ENCODE peak calls at places on chromosomes 16 and 17, in eight cellular contexts. One of them, this sample, is unnamed.

GRCh38 chr17:1627219-1627986 is 1.2 kb downstream of the SLC43A2 start:
- DNase-seq in CD4-positive, CD25-positive, alpha-beta regulatory T cell: no peak
- DNase-seq in kidney glomerular epithelial cell: no peak
- DNase-seq in NCI-H2081: no peak
- DNase-seq in RWPE1: no peak
- DNase-seq in stimulated activated CD8-positive, alpha-beta memory T cell treated with anti-CD3 and anti-CD28 coated beads, Interleukin-12 subunit alpha, Interleukin-12 subunit beta, amount 100 ng/mL, for 4 hours: no peak
- DNase-seq in CD8-positive, alpha-beta T cell: no peak
- DNase-seq in cerebellar cortex: peak; percentile 77
- DNase-seq in this sample: no peak

GRCh38 chr16:67543036-67543435 is 14.4 kb downstream of the RIPOR1 start:
- DNase-seq in CD4-positive, CD25-positive, alpha-beta regulatory T cell: no peak
- DNase-seq in kidney glomerular epithelial cell: no peak
- DNase-seq in NCI-H2081: no peak
- DNase-seq in RWPE1: no peak
- DNase-seq in stimulated activated CD8-positive, alpha-beta memory T cell treated with anti-CD3 and anti-CD28 coated beads, Interleukin-12 subunit alpha, Interleukin-12 subunit beta, amount 100 ng/mL, for 4 hours: no peak
- DNase-seq in CD8-positive, alpha-beta T cell: no peak
- DNase-seq in cerebellar cortex: no peak
- DNase-seq in this sample: no peak

GRCh38 chr17:77409282-77410161 is 268.8 kb downstream of the SEC14L1 start:
- DNase-seq in CD4-positive, CD25-positive, alpha-beta regulatory T cell: peak; percentile 40
- DNase-seq in kidney glomerular epithelial cell: no peak
- DNase-seq in NCI-H2081: no peak
- DNase-seq in RWPE1: peak; percentile 45
- DNase-seq in stimulated activated CD8-positive, alpha-beta memory T cell treated with anti-CD3 and anti-CD28 coated beads, Interleukin-12 subunit alpha, Interleukin-12 subunit beta, amount 100 ng/mL, for 4 hours: no peak
- DNase-seq in CD8-positive, alpha-beta T cell: no peak
- DNase-seq in cerebellar cortex: no peak
- DNase-seq in this sample: peak; percentile 70

GRCh38 chr16:88973415-88974050 is 3.5 kb downstream of the CBFA2T3 start:
- DNase-seq in CD4-positive, CD25-positive, alpha-beta regulatory T cell: no peak
- DNase-seq in kidney glomerular epithelial cell: no peak
- DNase-seq in NCI-H2081: no peak
- DNase-seq in RWPE1: no peak
- DNase-seq in stimulated activated CD8-positive, alpha-beta memory T cell treated with anti-CD3 and anti-CD28 coated beads, Interleukin-12 subunit alpha, Interleukin-12 subunit beta, amount 100 ng/mL, for 4 hours: no peak
- DNase-seq in CD8-positive, alpha-beta T cell: no peak
- DNase-seq in cerebellar cortex: no peak
- DNase-seq in this sample: no peak

GRCh38 chr17:80104321-80104955 is 3.1 kb downstream of the GAA start:
- DNase-seq in CD4-positive, CD25-positive, alpha-beta regulatory T cell: no peak
- DNase-seq in kidney glomerular epithelial cell: peak; percentile 61
- DNase-seq in NCI-H2081: no peak
- DNase-seq in RWPE1: no peak
- DNase-seq in stimulated activated CD8-positive, alpha-beta memory T cell treated with anti-CD3 and anti-CD28 coated beads, Interleukin-12 subunit alpha, Interleukin-12 subunit beta, amount 100 ng/mL, for 4 hours: no peak
- DNase-seq in CD8-positive, alpha-beta T cell: no peak
- DNase-seq in cerebellar cortex: no peak
- DNase-seq in this sample: no peak

GRCh38 chr17:37261286-37261685 is 114.5 kb upstream of the C17orf78 start:
- DNase-seq in CD4-positive, CD25-positive, alpha-beta regulatory T cell: no peak
- DNase-seq in kidney glomerular epithelial cell: no peak
- DNase-seq in NCI-H2081: no peak
- DNase-seq in RWPE1: no peak
- DNase-seq in stimulated activated CD8-positive, alpha-beta memory T cell treated with anti-CD3 and anti-CD28 coated beads, Interleukin-12 subunit alpha, Interleukin-12 subunit beta, amount 100 ng/mL, for 4 hours: no peak
- DNase-seq in CD8-positive, alpha-beta T cell: no peak
- DNase-seq in cerebellar cortex: no peak
- DNase-seq in this sample: no peak

GRCh38 chr17:82285141-82285540 is 11.6 kb upstream of the CSNK1D start:
- DNase-seq in CD4-positive, CD25-positive, alpha-beta regulatory T cell: no peak
- DNase-seq in kidney glomerular epithelial cell: no peak
- DNase-seq in NCI-H2081: no peak
- DNase-seq in RWPE1: no peak
- DNase-seq in stimulated activated CD8-positive, alpha-beta memory T cell treated with anti-CD3 and anti-CD28 coated beads, Interleukin-12 subunit alpha, Interleukin-12 subunit beta, amount 100 ng/mL, for 4 hours: no peak
- DNase-seq in CD8-positive, alpha-beta T cell: no peak
- DNase-seq in cerebellar cortex: no peak
- DNase-seq in this sample: peak; percentile 72

GRCh38 chr16:17266606-17267313 is 204.0 kb downstream of the XYLT1 start:
- DNase-seq in CD4-positive, CD25-positive, alpha-beta regulatory T cell: no peak
- DNase-seq in kidney glomerular epithelial cell: no peak
- DNase-seq in NCI-H2081: peak; percentile 76
- DNase-seq in RWPE1: no peak
- DNase-seq in stimulated activated CD8-positive, alpha-beta memory T cell treated with anti-CD3 and anti-CD28 coated beads, Interleukin-12 subunit alpha, Interleukin-12 subunit beta, amount 100 ng/mL, for 4 hours: no peak
- DNase-seq in CD8-positive, alpha-beta T cell: no peak
- DNase-seq in cerebellar cortex: peak; percentile 21
- DNase-seq in this sample: no peak

GRCh38 chr17:8475820-8476219 is 40.1 kb downstream of the NDEL1 start:
- DNase-seq in CD4-positive, CD25-positive, alpha-beta regulatory T cell: no peak
- DNase-seq in kidney glomerular epithelial cell: no peak
- DNase-seq in NCI-H2081: no peak
- DNase-seq in RWPE1: no peak
- DNase-seq in stimulated activated CD8-positive, alpha-beta memory T cell treated with anti-CD3 and anti-CD28 coated beads, Interleukin-12 subunit alpha, Interleukin-12 subunit beta, amount 100 ng/mL, for 4 hours: no peak
- DNase-seq in CD8-positive, alpha-beta T cell: no peak
- DNase-seq in cerebellar cortex: no peak
- DNase-seq in this sample: no peak

GRCh38 chr17:40333781-40334453 is 24.9 kb downstream of the RARA start:
- DNase-seq in CD4-positive, CD25-positive, alpha-beta regulatory T cell: no peak
- DNase-seq in kidney glomerular epithelial cell: no peak
- DNase-seq in NCI-H2081: no peak
- DNase-seq in RWPE1: no peak
- DNase-seq in stimulated activated CD8-positive, alpha-beta memory T cell treated with anti-CD3 and anti-CD28 coated beads, Interleukin-12 subunit alpha, Interleukin-12 subunit beta, amount 100 ng/mL, for 4 hours: no peak
- DNase-seq in CD8-positive, alpha-beta T cell: no peak
- DNase-seq in cerebellar cortex: no peak
- DNase-seq in this sample: no peak

GRCh38 chr17:57911834-57912673 is 43.2 kb downstream of the CUEDC1 start:
- DNase-seq in CD4-positive, CD25-positive, alpha-beta regulatory T cell: no peak
- DNase-seq in kidney glomerular epithelial cell: no peak
- DNase-seq in NCI-H2081: peak; percentile 99
- DNase-seq in RWPE1: no peak
- DNase-seq in stimulated activated CD8-positive, alpha-beta memory T cell treated with anti-CD3 and anti-CD28 coated beads, Interleukin-12 subunit alpha, Interleukin-12 subunit beta, amount 100 ng/mL, for 4 hours: no peak
- DNase-seq in CD8-positive, alpha-beta T cell: no peak
- DNase-seq in cerebellar cortex: peak; percentile 74
- DNase-seq in this sample: peak; percentile 96

GRCh38 chr16:3618782-3619166 is 7.4 kb upstream of the SLX4 start:
- DNase-seq in CD4-positive, CD25-positive, alpha-beta regulatory T cell: no peak
- DNase-seq in kidney glomerular epithelial cell: no peak
- DNase-seq in NCI-H2081: no peak
- DNase-seq in RWPE1: peak; percentile 26
- DNase-seq in stimulated activated CD8-positive, alpha-beta memory T cell treated with anti-CD3 and anti-CD28 coated beads, Interleukin-12 subunit alpha, Interleukin-12 subunit beta, amount 100 ng/mL, for 4 hours: no peak
- DNase-seq in CD8-positive, alpha-beta T cell: no peak
- DNase-seq in cerebellar cortex: no peak
- DNase-seq in this sample: no peak

GRCh38 chr17:45706033-45706432 is 78.1 kb upstream of the CRHR1 start:
- DNase-seq in CD4-positive, CD25-positive, alpha-beta regulatory T cell: no peak
- DNase-seq in kidney glomerular epithelial cell: no peak
- DNase-seq in NCI-H2081: no peak
- DNase-seq in RWPE1: no peak
- DNase-seq in stimulated activated CD8-positive, alpha-beta memory T cell treated with anti-CD3 and anti-CD28 coated beads, Interleukin-12 subunit alpha, Interleukin-12 subunit beta, amount 100 ng/mL, for 4 hours: no peak
- DNase-seq in CD8-positive, alpha-beta T cell: no peak
- DNase-seq in cerebellar cortex: no peak
- DNase-seq in this sample: no peak

GRCh38 chr17:79338589-79338988 is 264.0 kb downstream of the ENGASE start:
- DNase-seq in CD4-positive, CD25-positive, alpha-beta regulatory T cell: no peak
- DNase-seq in kidney glomerular epithelial cell: peak; percentile 3
- DNase-seq in NCI-H2081: no peak
- DNase-seq in RWPE1: peak; percentile 74
- DNase-seq in stimulated activated CD8-positive, alpha-beta memory T cell treated with anti-CD3 and anti-CD28 coated beads, Interleukin-12 subunit alpha, Interleukin-12 subunit beta, amount 100 ng/mL, for 4 hours: no peak
- DNase-seq in CD8-positive, alpha-beta T cell: no peak
- DNase-seq in cerebellar cortex: no peak
- DNase-seq in this sample: no peak

GRCh38 chr16:56574625-56575024 is 9.8 kb downstream of the MT4 start:
- DNase-seq in CD4-positive, CD25-positive, alpha-beta regulatory T cell: no peak
- DNase-seq in kidney glomerular epithelial cell: no peak
- DNase-seq in NCI-H2081: no peak
- DNase-seq in RWPE1: no peak
- DNase-seq in stimulated activated CD8-positive, alpha-beta memory T cell treated with anti-CD3 and anti-CD28 coated beads, Interleukin-12 subunit alpha, Interleukin-12 subunit beta, amount 100 ng/mL, for 4 hours: no peak
- DNase-seq in CD8-positive, alpha-beta T cell: no peak
- DNase-seq in cerebellar cortex: no peak
- DNase-seq in this sample: no peak

GRCh38 chr16:74049027-74049426 is 247.6 kb upstream of the PSMD7 start:
- DNase-seq in CD4-positive, CD25-positive, alpha-beta regulatory T cell: no peak
- DNase-seq in kidney glomerular epithelial cell: no peak
- DNase-seq in NCI-H2081: no peak
- DNase-seq in RWPE1: no peak
- DNase-seq in stimulated activated CD8-positive, alpha-beta memory T cell treated with anti-CD3 and anti-CD28 coated beads, Interleukin-12 subunit alpha, Interleukin-12 subunit beta, amount 100 ng/mL, for 4 hours: no peak
- DNase-seq in CD8-positive, alpha-beta T cell: no peak
- DNase-seq in cerebellar cortex: no peak
- DNase-seq in this sample: no peak

GRCh38 chr16:30699615-30700099 is 686 bp downstream of the SRCAP start:
- DNase-seq in CD4-positive, CD25-positive, alpha-beta regulatory T cell: no peak
- DNase-seq in kidney glomerular epithelial cell: no peak
- DNase-seq in NCI-H2081: no peak
- DNase-seq in RWPE1: no peak
- DNase-seq in stimulated activated CD8-positive, alpha-beta memory T cell treated with anti-CD3 and anti-CD28 coated beads, Interleukin-12 subunit alpha, Interleukin-12 subunit beta, amount 100 ng/mL, for 4 hours: no peak
- DNase-seq in CD8-positive, alpha-beta T cell: no peak
- DNase-seq in cerebellar cortex: no peak
- DNase-seq in this sample: no peak

GRCh38 chr17:42183741-42184711 is 1.2 kb downstream of the HCRT start:
- DNase-seq in CD4-positive, CD25-positive, alpha-beta regulatory T cell: peak; percentile 67
- DNase-seq in kidney glomerular epithelial cell: peak; percentile 33
- DNase-seq in NCI-H2081: peak; percentile 29
- DNase-seq in RWPE1: no peak
- DNase-seq in stimulated activated CD8-positive, alpha-beta memory T cell treated with anti-CD3 and anti-CD28 coated beads, Interleukin-12 subunit alpha, Interleukin-12 subunit beta, amount 100 ng/mL, for 4 hours: peak; percentile 65
- DNase-seq in CD8-positive, alpha-beta T cell: peak; percentile 69
- DNase-seq in cerebellar cortex: peak; percentile 64
- DNase-seq in this sample: peak; percentile 24

GRCh38 chr16:63530208-63530607 is 1494.0 kb upstream of the CDH8 start:
- DNase-seq in CD4-positive, CD25-positive, alpha-beta regulatory T cell: no peak
- DNase-seq in kidney glomerular epithelial cell: no peak
- DNase-seq in NCI-H2081: no peak
- DNase-seq in RWPE1: no peak
- DNase-seq in stimulated activated CD8-positive, alpha-beta memory T cell treated with anti-CD3 and anti-CD28 coated beads, Interleukin-12 subunit alpha, Interleukin-12 subunit beta, amount 100 ng/mL, for 4 hours: no peak
- DNase-seq in CD8-positive, alpha-beta T cell: no peak
- DNase-seq in cerebellar cortex: peak; percentile 59
- DNase-seq in this sample: no peak

GRCh38 chr16:88694221-88695087 is 8.1 kb upstream of the SNAI3 start:
- DNase-seq in CD4-positive, CD25-positive, alpha-beta regulatory T cell: no peak
- DNase-seq in kidney glomerular epithelial cell: no peak
- DNase-seq in NCI-H2081: no peak
- DNase-seq in RWPE1: no peak
- DNase-seq in stimulated activated CD8-positive, alpha-beta memory T cell treated with anti-CD3 and anti-CD28 coated beads, Interleukin-12 subunit alpha, Interleukin-12 subunit beta, amount 100 ng/mL, for 4 hours: no peak
- DNase-seq in CD8-positive, alpha-beta T cell: no peak
- DNase-seq in cerebellar cortex: no peak
- DNase-seq in this sample: no peak

GRCh38 chr16:84115919-84116719 is 623 bp downstream of the MBTPS1 start:
- DNase-seq in CD4-positive, CD25-positive, alpha-beta regulatory T cell: peak; percentile 61
- DNase-seq in kidney glomerular epithelial cell: peak; percentile 48
- DNase-seq in NCI-H2081: no peak
- DNase-seq in RWPE1: peak; percentile 28
- DNase-seq in stimulated activated CD8-positive, alpha-beta memory T cell treated with anti-CD3 and anti-CD28 coated beads, Interleukin-12 subunit alpha, Interleukin-12 subunit beta, amount 100 ng/mL, for 4 hours: no peak
- DNase-seq in CD8-positive, alpha-beta T cell: peak; percentile 37
- DNase-seq in cerebellar cortex: peak; percentile 55
- DNase-seq in this sample: peak; percentile 41

GRCh38 chr17:39782481-39782880 is 44.7 kb downstream of the GRB7 start:
- DNase-seq in CD4-positive, CD25-positive, alpha-beta regulatory T cell: no peak
- DNase-seq in kidney glomerular epithelial cell: no peak
- DNase-seq in NCI-H2081: no peak
- DNase-seq in RWPE1: peak; percentile 86
- DNase-seq in stimulated activated CD8-positive, alpha-beta memory T cell treated with anti-CD3 and anti-CD28 coated beads, Interleukin-12 subunit alpha, Interleukin-12 subunit beta, amount 100 ng/mL, for 4 hours: no peak
- DNase-seq in CD8-positive, alpha-beta T cell: no peak
- DNase-seq in cerebellar cortex: no peak
- DNase-seq in this sample: no peak

GRCh38 chr16:89733792-89734191 is 12.5 kb downstream of the ZNF276 start:
- DNase-seq in CD4-positive, CD25-positive, alpha-beta regulatory T cell: no peak
- DNase-seq in kidney glomerular epithelial cell: no peak
- DNase-seq in NCI-H2081: no peak
- DNase-seq in RWPE1: no peak
- DNase-seq in stimulated activated CD8-positive, alpha-beta memory T cell treated with anti-CD3 and anti-CD28 coated beads, Interleukin-12 subunit alpha, Interleukin-12 subunit beta, amount 100 ng/mL, for 4 hours: no peak
- DNase-seq in CD8-positive, alpha-beta T cell: no peak
- DNase-seq in cerebellar cortex: no peak
- DNase-seq in this sample: no peak

GRCh38 chr16:57677622-57678369 is 9.7 kb downstream of the ADGRG3 start:
- DNase-seq in CD4-positive, CD25-positive, alpha-beta regulatory T cell: no peak
- DNase-seq in kidney glomerular epithelial cell: no peak
- DNase-seq in NCI-H2081: no peak
- DNase-seq in RWPE1: no peak
- DNase-seq in stimulated activated CD8-positive, alpha-beta memory T cell treated with anti-CD3 and anti-CD28 coated beads, Interleukin-12 subunit alpha, Interleukin-12 subunit beta, amount 100 ng/mL, for 4 hours: no peak
- DNase-seq in CD8-positive, alpha-beta T cell: no peak
- DNase-seq in cerebellar cortex: no peak
- DNase-seq in this sample: peak; percentile 87

GRCh38 chr17:45324336-45324735 is 7.5 kb upstream of the MAP3K14 start:
- DNase-seq in CD4-positive, CD25-positive, alpha-beta regulatory T cell: no peak
- DNase-seq in kidney glomerular epithelial cell: no peak
- DNase-seq in NCI-H2081: no peak
- DNase-seq in RWPE1: no peak
- DNase-seq in stimulated activated CD8-positive, alpha-beta memory T cell treated with anti-CD3 and anti-CD28 coated beads, Interleukin-12 subunit alpha, Interleukin-12 subunit beta, amount 100 ng/mL, for 4 hours: no peak
- DNase-seq in CD8-positive, alpha-beta T cell: no peak
- DNase-seq in cerebellar cortex: no peak
- DNase-seq in this sample: no peak

GRCh38 chr17:38748329-38749221 is at the start of gene PCGF2:
- DNase-seq in CD4-positive, CD25-positive, alpha-beta regulatory T cell: no peak
- DNase-seq in kidney glomerular epithelial cell: peak; percentile 69
- DNase-seq in NCI-H2081: peak; percentile 95
- DNase-seq in RWPE1: peak; percentile 85
- DNase-seq in stimulated activated CD8-positive, alpha-beta memory T cell treated with anti-CD3 and anti-CD28 coated beads, Interleukin-12 subunit alpha, Interleukin-12 subunit beta, amount 100 ng/mL, for 4 hours: no peak
- DNase-seq in CD8-positive, alpha-beta T cell: no peak
- DNase-seq in cerebellar cortex: peak; percentile 95
- DNase-seq in this sample: peak; percentile 97

GRCh38 chr16:81651758-81652718 is 127.1 kb upstream of the PLCG2 start:
- DNase-seq in CD4-positive, CD25-positive, alpha-beta regulatory T cell: no peak
- DNase-seq in kidney glomerular epithelial cell: peak; percentile 8
- DNase-seq in NCI-H2081: peak; percentile 35
- DNase-seq in RWPE1: no peak
- DNase-seq in stimulated activated CD8-positive, alpha-beta memory T cell treated with anti-CD3 and anti-CD28 coated beads, Interleukin-12 subunit alpha, Interleukin-12 subunit beta, amount 100 ng/mL, for 4 hours: no peak
- DNase-seq in CD8-positive, alpha-beta T cell: no peak
- DNase-seq in cerebellar cortex: no peak
- DNase-seq in this sample: no peak

GRCh38 chr16:73420244-73421040 is 372.5 kb upstream of the ZFHX3 start:
- DNase-seq in CD4-positive, CD25-positive, alpha-beta regulatory T cell: no peak
- DNase-seq in kidney glomerular epithelial cell: peak; percentile 87
- DNase-seq in NCI-H2081: no peak
- DNase-seq in RWPE1: no peak
- DNase-seq in stimulated activated CD8-positive, alpha-beta memory T cell treated with anti-CD3 and anti-CD28 coated beads, Interleukin-12 subunit alpha, Interleukin-12 subunit beta, amount 100 ng/mL, for 4 hours: no peak
- DNase-seq in CD8-positive, alpha-beta T cell: no peak
- DNase-seq in cerebellar cortex: no peak
- DNase-seq in this sample: no peak

GRCh38 chr17:13671771-13672170 is 70.0 kb upstream of the HS3ST3A1 start:
- DNase-seq in CD4-positive, CD25-positive, alpha-beta regulatory T cell: no peak
- DNase-seq in kidney glomerular epithelial cell: no peak
- DNase-seq in NCI-H2081: no peak
- DNase-seq in RWPE1: peak; percentile 9
- DNase-seq in stimulated activated CD8-positive, alpha-beta memory T cell treated with anti-CD3 and anti-CD28 coated beads, Interleukin-12 subunit alpha, Interleukin-12 subunit beta, amount 100 ng/mL, for 4 hours: no peak
- DNase-seq in CD8-positive, alpha-beta T cell: no peak
- DNase-seq in cerebellar cortex: no peak
- DNase-seq in this sample: no peak

GRCh38 chr17:10105513-10106001 is 92.8 kb downstream of the GAS7 start:
- DNase-seq in CD4-positive, CD25-positive, alpha-beta regulatory T cell: no peak
- DNase-seq in kidney glomerular epithelial cell: no peak
- DNase-seq in NCI-H2081: no peak
- DNase-seq in RWPE1: peak; percentile 64
- DNase-seq in stimulated activated CD8-positive, alpha-beta memory T cell treated with anti-CD3 and anti-CD28 coated beads, Interleukin-12 subunit alpha, Interleukin-12 subunit beta, amount 100 ng/mL, for 4 hours: no peak
- DNase-seq in CD8-positive, alpha-beta T cell: no peak
- DNase-seq in cerebellar cortex: no peak
- DNase-seq in this sample: no peak

GRCh38 chr16:3966681-3967080 is 86.2 kb upstream of the CREBBP start:
- DNase-seq in CD4-positive, CD25-positive, alpha-beta regulatory T cell: no peak
- DNase-seq in kidney glomerular epithelial cell: no peak
- DNase-seq in NCI-H2081: no peak
- DNase-seq in RWPE1: no peak
- DNase-seq in stimulated activated CD8-positive, alpha-beta memory T cell treated with anti-CD3 and anti-CD28 coated beads, Interleukin-12 subunit alpha, Interleukin-12 subunit beta, amount 100 ng/mL, for 4 hours: no peak
- DNase-seq in CD8-positive, alpha-beta T cell: no peak
- DNase-seq in cerebellar cortex: no peak
- DNase-seq in this sample: no peak

GRCh38 chr16:21300309-21301167 is 22.4 kb upstream of the CRYM start:
- DNase-seq in CD4-positive, CD25-positive, alpha-beta regulatory T cell: no peak
- DNase-seq in kidney glomerular epithelial cell: peak; percentile 99
- DNase-seq in NCI-H2081: peak; percentile 93
- DNase-seq in RWPE1: peak; percentile 94
- DNase-seq in stimulated activated CD8-positive, alpha-beta memory T cell treated with anti-CD3 and anti-CD28 coated beads, Interleukin-12 subunit alpha, Interleukin-12 subunit beta, amount 100 ng/mL, for 4 hours: no peak
- DNase-seq in CD8-positive, alpha-beta T cell: peak; percentile 8
- DNase-seq in cerebellar cortex: peak; percentile 99
- DNase-seq in this sample: peak; percentile 99

GRCh38 chr17:8249621-8250020 is 532 bp downstream of the PFAS start:
- DNase-seq in CD4-positive, CD25-positive, alpha-beta regulatory T cell: no peak
- DNase-seq in kidney glomerular epithelial cell: no peak
- DNase-seq in NCI-H2081: no peak
- DNase-seq in RWPE1: no peak
- DNase-seq in stimulated activated CD8-positive, alpha-beta memory T cell treated with anti-CD3 and anti-CD28 coated beads, Interleukin-12 subunit alpha, Interleukin-12 subunit beta, amount 100 ng/mL, for 4 hours: no peak
- DNase-seq in CD8-positive, alpha-beta T cell: no peak
- DNase-seq in cerebellar cortex: no peak
- DNase-seq in this sample: no peak

GRCh38 chr17:7817643-7817964 is 16.4 kb upstream of the KDM6B start:
- DNase-seq in CD4-positive, CD25-positive, alpha-beta regulatory T cell: no peak
- DNase-seq in kidney glomerular epithelial cell: no peak
- DNase-seq in NCI-H2081: no peak
- DNase-seq in RWPE1: no peak
- DNase-seq in stimulated activated CD8-positive, alpha-beta memory T cell treated with anti-CD3 and anti-CD28 coated beads, Interleukin-12 subunit alpha, Interleukin-12 subunit beta, amount 100 ng/mL, for 4 hours: no peak
- DNase-seq in CD8-positive, alpha-beta T cell: no peak
- DNase-seq in cerebellar cortex: no peak
- DNase-seq in this sample: no peak